ENCODE peak calls at places on chromosome 2, in five cellular contexts. S, L, J, O and Y are unnamed samples.

GRCh38 chr2:147182260-147182659 is 662.6 kb upstream of the ACVR2A start:
- DNase-seq in S (no peak), L (no peak), J (peak), O (no peak), Y (peak)

GRCh38 chr2:134120160-134120717 is 133.6 kb upstream of the MGAT5 start:
- DNase-seq in S (no peak), L (peak), J (no peak), O (no peak), Y (no peak)

GRCh38 chr2:55010149-55010591 is 40.1 kb downstream of the RTN4 start:
- DNase-seq in S (peak), L (no peak), J (no peak), O (peak), Y (peak)

GRCh38 chr2:210478661-210479060 is 2.1 kb upstream of the LANCL1 start:
- DNase-seq in S (no peak), L (no peak), J (no peak), O (no peak), Y (no peak)

GRCh38 chr2:74391209-74391579 is 11.1 kb upstream of the DCTN1 start:
- DNase-seq in S (peak), L (no peak), J (no peak), O (no peak), Y (no peak)

GRCh38 chr2:177101930-177102329 is 110.7 kb upstream of the HNRNPA3 start:
- DNase-seq in S (no peak), L (no peak), J (no peak), O (no peak), Y (no peak)

GRCh38 chr2:189783451-189783926 is 650 bp downstream of the ORMDL1 start:
- DNase-seq in S (peak), L (peak), J (peak), O (peak), Y (peak)

GRCh38 chr2:24124003-24124585 is 825 bp downstream of the FAM228B start:
- DNase-seq in S (peak), L (peak), J (no peak), O (no peak), Y (peak)

GRCh38 chr2:72927619-72928537 is 10.6 kb downstream of the EMX1 start:
- DNase-seq in S (no peak), L (no peak), J (no peak), O (no peak), Y (no peak)

GRCh38 chr2:173388795-173389194 is 34.1 kb downstream of the CDCA7 start:
- DNase-seq in S (no peak), L (no peak), J (no peak), O (no peak), Y (no peak)

GRCh38 chr2:42079737-42080287 is 32.0 kb downstream of the PKDCC start:
- DNase-seq in S (no peak), L (no peak), J (no peak), O (no peak), Y (no peak)

GRCh38 chr2:207746131-207746530 is 23.6 kb downstream of the FZD5 start:
- DNase-seq in S (peak), L (peak), J (peak), O (peak), Y (peak)

GRCh38 chr2:38176619-38177021 is 100.7 kb upstream of the CYP1B1 start:
- DNase-seq in S (peak), L (no peak), J (peak), O (no peak), Y (peak)

GRCh38 chr2:148122788-148123187 is 101.9 kb downstream of the MBD5 start:
- DNase-seq in S (peak), L (no peak), J (no peak), O (no peak), Y (peak)

GRCh38 chr2:46771309-46771708 is 144.3 kb downstream of the MCFD2 start:
- DNase-seq in S (no peak), L (no peak), J (no peak), O (no peak), Y (no peak)

GRCh38 chr2:18604573-18604885 is 15.2 kb upstream of the NT5C1B start:
- DNase-seq in S (no peak), L (no peak), J (no peak), O (no peak), Y (no peak)

GRCh38 chr2:237171895-237172294 is 86.2 kb downstream of the COPS8 start:
- DNase-seq in S (no peak), L (no peak), J (no peak), O (no peak), Y (no peak)

GRCh38 chr2:119233326-119234020 is 9.8 kb downstream of the STEAP3 start:
- DNase-seq in S (peak), L (no peak), J (peak), O (no peak), Y (peak)

GRCh38 chr2:150204449-150204848 is 283.0 kb downstream of the RND3 start:
- DNase-seq in S (peak), L (peak), J (peak), O (no peak), Y (peak)

GRCh38 chr2:215537621-215538020 is 101.8 kb upstream of the FN1 start:
- DNase-seq in S (no peak), L (no peak), J (no peak), O (no peak), Y (peak)

GRCh38 chr2:23499419-23499818 is 114.4 kb downstream of the KLHL29 start:
- DNase-seq in S (no peak), L (no peak), J (no peak), O (no peak), Y (no peak)